ENCODE peak calls at places on chromosome 18, in ten cellular contexts. J is CD8-positive, alpha-beta T cell; R is OCI-LY7; O is stomach; H is MM.1S; U is PC-3; D is ascending aorta; X is ovary; T is colonic mucosa; W is IMR-90. Z is an unnamed sample.

GRCh38 chr18:58842978-58843661 is 21.6 kb upstream of the ZNF532 start:
- DNase-seq in T (no peak), R (no peak), D (no peak), W (no peak), J (no peak), H (no peak), U (no peak), O (no peak), X (peak), Z (no peak)

GRCh38 chr18:25099838-25100393 is 252.1 kb downstream of the ZNF521 start:
- DNase-seq in J (no peak), D (no peak), W (peak), X (peak), U (no peak), H (no peak), O (no peak), R (no peak), T (no peak), Z (no peak)

GRCh38 chr18:54647176-54647575 is 56.1 kb downstream of the DYNAP start:
- DNase-seq in U (peak), H (peak), T (peak), X (no peak), D (no peak), J (no peak), O (no peak), R (peak), W (peak), Z (no peak)

GRCh38 chr18:13448028-13448795 is 229.7 kb downstream of the LDLRAD4 start:
- DNase-seq in D (no peak), H (no peak), R (no peak), U (no peak), W (no peak), O (no peak), T (no peak), X (no peak), J (no peak), Z (no peak)

GRCh38 chr18:59272971-59273935 is at the start of gene RAX:
- DNase-seq in X (no peak), H (no peak), J (no peak), D (no peak), O (no peak), W (no peak), T (no peak), U (no peak), R (no peak), Z (peak)

GRCh38 chr18:51229328-51229727 is 31.8 kb upstream of the MEX3C start:
- DNase-seq in T (no peak), W (no peak), O (no peak), R (no peak), J (no peak), H (no peak), U (no peak), D (no peak), X (no peak), Z (no peak)

GRCh38 chr18:9787126-9787525 is 79.0 kb downstream of the RAB31 start:
- DNase-seq in X (no peak), H (no peak), T (no peak), U (peak), O (no peak), D (no peak), J (no peak), W (peak), R (no peak), Z (no peak)

GRCh38 chr18:5451130-5451529 is 92.7 kb downstream of the EPB41L3 start:
- DNase-seq in H (no peak), O (no peak), T (no peak), U (no peak), W (peak), X (no peak), D (no peak), R (no peak), J (no peak), Z (no peak)

GRCh38 chr18:34951625-34952379 is 89.4 kb upstream of the MAPRE2 start:
- DNase-seq in O (no peak), T (peak), R (no peak), J (no peak), D (no peak), W (no peak), U (no peak), H (no peak), X (no peak), Z (no peak)

GRCh38 chr18:59067873-59068272 is 71.8 kb upstream of the SEC11C start:
- DNase-seq in H (peak), R (peak), D (no peak), J (no peak), W (peak), X (no peak), O (peak), U (peak), T (peak), Z (no peak)

GRCh38 chr18:63850010-63850409 is 37.5 kb upstream of the SERPINB2 start:
- DNase-seq in W (peak), T (no peak), D (no peak), X (no peak), U (peak), J (no peak), H (peak), R (peak), O (no peak), Z (no peak)

GRCh38 chr18:3119401-3120323 is 100.1 kb downstream of the MYOM1 start:
- DNase-seq in U (peak), D (no peak), R (no peak), H (no peak), W (no peak), J (no peak), T (peak), O (no peak), X (no peak), Z (no peak)

GRCh38 chr18:63177822-63178525 is 141.6 kb downstream of the BCL2 start:
- DNase-seq in X (peak), O (no peak), W (no peak), D (no peak), U (no peak), H (no peak), R (no peak), J (no peak), T (peak), Z (peak)

GRCh38 chr18:41642756-41643155 is 312.3 kb upstream of the PIK3C3 start:
- DNase-seq in H (no peak), W (no peak), O (no peak), J (no peak), T (no peak), R (no peak), X (no peak), D (no peak), U (peak), Z (no peak)

GRCh38 chr18:63160172-63160995 is 159.2 kb downstream of the BCL2 start:
- DNase-seq in W (no peak), O (no peak), J (no peak), R (no peak), U (no peak), T (no peak), X (no peak), H (no peak), D (no peak), Z (peak)

GRCh38 chr18:21074336-21075323 is 37.0 kb downstream of the ROCK1 start:
- DNase-seq in O (no peak), U (peak), R (peak), T (no peak), D (no peak), X (no peak), W (no peak), H (no peak), J (no peak), Z (no peak)

GRCh38 chr18:7617738-7618422 is 50.8 kb downstream of the PTPRM start:
- DNase-seq in O (peak), T (peak), W (peak), U (no peak), X (peak), D (no peak), J (no peak), H (no peak), R (no peak), Z (no peak)

GRCh38 chr18:58611471-58612131 is 17.3 kb downstream of the ALPK2 start:
- DNase-seq in W (no peak), X (no peak), J (no peak), R (no peak), T (no peak), U (no peak), D (no peak), O (no peak), H (no peak), Z (no peak)

GRCh38 chr18:61992923-61993322 is 100.1 kb upstream of the RNF152 start:
- DNase-seq in O (no peak), J (no peak), R (no peak), D (no peak), H (peak), W (peak), X (no peak), U (peak), T (no peak), Z (no peak)

GRCh38 chr18:70422061-70422965 is 133.5 kb downstream of the SOCS6 start:
- DNase-seq in R (no peak), U (peak), J (no peak), O (peak), W (peak), H (no peak), X (no peak), T (peak), D (peak), Z (no peak)

GRCh38 chr18:76528477-76529432 is 33.7 kb upstream of the ZNF516 start:
- DNase-seq in W (peak), T (peak), O (peak), D (no peak), R (no peak), X (peak), J (no peak), H (no peak), U (no peak), Z (peak)

GRCh38 chr18:5488844-5489243 is 55.0 kb downstream of the EPB41L3 start:
- DNase-seq in T (no peak), X (peak), J (no peak), W (no peak), O (no peak), D (no peak), U (no peak), H (no peak), R (no peak), Z (no peak)

GRCh38 chr18:42929857-42930256 is 185.6 kb downstream of the RIT2 start:
- DNase-seq in J (no peak), R (no peak), O (no peak), H (no peak), U (no peak), D (no peak), W (no peak), X (no peak), T (no peak), Z (no peak)

GRCh38 chr18:79964330-79965118 is at the start of gene HSBP1L1:
- DNase-seq in H (peak), D (no peak), O (peak), U (peak), X (peak), R (peak), T (peak), J (peak), W (no peak), Z (peak)

GRCh38 chr18:7062236-7062635 is 55.4 kb downstream of the LAMA1 start:
- DNase-seq in J (no peak), W (no peak), T (no peak), X (no peak), R (no peak), D (no peak), O (no peak), U (no peak), H (no peak), Z (no peak)

GRCh38 chr18:60809937-60810336 is 437.4 kb upstream of the MC4R start:
- DNase-seq in D (no peak), H (no peak), U (no peak), X (no peak), R (no peak), J (no peak), O (no peak), T (no peak), W (no peak), Z (no peak)

GRCh38 chr18:59540819-59541218 is 156.4 kb downstream of the CCBE1 start:
- DNase-seq in D (no peak), H (no peak), R (no peak), U (no peak), W (peak), O (no peak), X (no peak), T (no peak), J (no peak), Z (no peak)

GRCh38 chr18:10374615-10375295 is 79.7 kb upstream of the APCDD1 start:
- DNase-seq in W (no peak), J (no peak), R (no peak), D (no peak), U (no peak), H (no peak), O (no peak), T (no peak), X (no peak), Z (no peak)

GRCh38 chr18:23626451-23627279 is 36.0 kb downstream of the ANKRD29 start:
- DNase-seq in W (peak), D (no peak), H (no peak), R (no peak), T (no peak), U (peak), J (no peak), O (no peak), X (no peak), Z (no peak)

GRCh38 chr18:80009661-80010550 is 21.5 kb upstream of the TXNL4A start:
- DNase-seq in U (peak), W (peak), R (no peak), X (peak), O (peak), J (no peak), H (no peak), T (no peak), D (peak), Z (no peak)

GRCh38 chr18:23071285-23071684 is 64.0 kb upstream of the CABLES1 start:
- DNase-seq in X (no peak), H (peak), R (peak), W (peak), D (peak), O (peak), J (peak), U (no peak), T (peak), Z (peak)

GRCh38 chr18:28149810-28150420 is 27.0 kb downstream of the CDH2 start:
- DNase-seq in H (no peak), X (no peak), R (no peak), U (no peak), D (no peak), O (no peak), W (no peak), T (no peak), J (no peak), Z (no peak)

GRCh38 chr18:12038661-12039417 is 54.8 kb upstream of the ANKRD62 start:
- DNase-seq in D (peak), W (peak), O (peak), R (peak), H (peak), X (peak), U (peak), T (peak), J (peak), Z (peak)

GRCh38 chr18:1968801-1969498 is 602.4 kb downstream of the METTL4 start:
- DNase-seq in T (no peak), R (no peak), H (no peak), X (no peak), W (no peak), U (no peak), O (no peak), D (no peak), J (no peak), Z (no peak)
- H3K4me3 ChIP-seq in T (no peak), R (no peak), H (no peak), X (no peak), W (no peak), U (no peak), O (no peak), D (no peak), J (no peak), Z (no peak)

GRCh38 chr18:56575819-56576663 is 62.4 kb downstream of the TXNL1 start:
- DNase-seq in H (peak), R (peak), D (no peak), O (no peak), T (no peak), J (no peak), X (no peak), W (peak), U (peak), Z (no peak)

GRCh38 chr18:56574827-56575226 is 63.6 kb downstream of the TXNL1 start:
- DNase-seq in D (no peak), H (no peak), U (no peak), O (peak), X (peak), J (no peak), W (peak), R (no peak), T (no peak), Z (no peak)

GRCh38 chr18:56576826-56577573 is 61.4 kb downstream of the TXNL1 start:
- DNase-seq in O (no peak), X (no peak), U (peak), J (no peak), T (no peak), W (peak), R (no peak), D (no peak), H (no peak), Z (no peak)
- H3K27ac ChIP-seq in O (no peak), X (no peak), U (no peak), J (no peak), T (no peak), W (no peak), R (no peak), D (no peak), H (no peak), Z (no peak)

GRCh38 chr18:74793746-74794145 is 196.1 kb downstream of the ZNF407 start:
- DNase-seq in X (no peak), W (no peak), T (no peak), O (no peak), U (no peak), D (no peak), H (no peak), J (no peak), R (no peak), Z (no peak)

GRCh38 chr18:74791501-74792188 is 194.0 kb downstream of the ZNF407 start:
- DNase-seq in X (no peak), U (no peak), D (no peak), W (no peak), T (no peak), H (no peak), O (no peak), R (no peak), J (no peak), Z (no peak)

GRCh38 chr18:74797577-74798151 is 200.0 kb downstream of the ZNF407 start:
- DNase-seq in D (no peak), T (no peak), U (no peak), R (no peak), O (no peak), X (no peak), J (no peak), W (no peak), H (no peak), Z (no peak)

GRCh38 chr18:74796928-74797576 is 199.4 kb downstream of the ZNF407 start:
- DNase-seq in W (peak), O (no peak), J (no peak), T (no peak), R (peak), D (no peak), U (peak), H (peak), X (no peak), Z (no peak)

DNA sequence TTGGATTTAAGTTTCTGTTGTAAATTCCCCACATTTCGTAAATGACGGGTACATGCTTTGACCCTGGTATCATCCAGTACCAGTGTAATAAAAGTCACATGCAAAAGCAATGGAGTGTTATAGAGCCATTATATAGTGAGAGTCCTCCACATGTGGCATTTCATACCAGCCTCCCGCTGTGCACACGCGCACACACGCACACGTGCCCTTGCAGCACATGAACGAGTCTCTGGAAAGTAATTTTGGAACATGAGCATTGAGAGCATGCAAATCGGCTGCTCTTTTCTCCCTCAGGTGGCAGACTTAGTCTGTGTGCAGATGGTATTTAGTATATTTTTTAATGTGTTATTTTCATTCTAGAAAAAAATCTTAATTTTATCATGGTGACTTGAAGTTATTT is 198.1 kb downstream of the ZNF407 start:
- DNase-seq in H (no peak), U (no peak), R (peak), X (no peak), J (no peak), D (no peak), W (no peak), O (no peak), T (no peak), Z (no peak)
- H3K4me3 ChIP-seq in H (no peak), U (no peak), R (no peak), X (no peak), J (no peak), D (no peak), W (no peak), O (no peak), T (no peak), Z (no peak)

GRCh38 chr18:47949197-47949596 is 18.7 kb upstream of the SMAD2 start:
- DNase-seq in U (no peak), W (no peak), H (no peak), J (no peak), T (no peak), R (no peak), X (no peak), D (no peak), O (no peak), Z (no peak)

DNA sequence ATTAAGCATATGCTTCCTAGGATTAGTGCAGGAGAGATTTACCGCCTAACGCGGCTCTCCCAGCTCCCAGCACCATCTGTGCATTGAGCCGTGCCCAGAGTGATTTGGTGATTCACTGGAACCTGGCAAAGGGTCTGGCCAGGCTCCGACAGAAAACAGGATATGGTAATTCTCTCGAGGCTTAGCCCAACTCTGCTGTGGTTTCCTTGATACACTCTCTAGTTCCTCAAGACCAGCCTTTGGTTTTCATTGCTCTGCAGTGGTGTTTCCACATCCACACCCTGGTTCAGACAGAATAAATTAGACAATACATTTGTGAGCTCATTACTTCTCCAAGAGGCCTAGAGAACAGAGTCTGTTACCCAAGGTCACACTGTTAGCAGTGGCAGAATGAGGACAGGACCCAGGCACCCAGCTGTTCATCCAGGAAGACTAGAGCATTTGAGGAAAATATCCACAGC is 23.0 kb upstream of the SMAD2 start:
- DNase-seq in O (no peak), H (peak), X (no peak), D (peak), T (peak), W (no peak), R (peak), U (peak), J (peak), Z (no peak)
- H3K27ac ChIP-seq in O (no peak), H (no peak), X (no peak), D (peak), T (no peak), W (no peak), R (no peak), U (no peak), J (no peak), Z (peak)

DNA sequence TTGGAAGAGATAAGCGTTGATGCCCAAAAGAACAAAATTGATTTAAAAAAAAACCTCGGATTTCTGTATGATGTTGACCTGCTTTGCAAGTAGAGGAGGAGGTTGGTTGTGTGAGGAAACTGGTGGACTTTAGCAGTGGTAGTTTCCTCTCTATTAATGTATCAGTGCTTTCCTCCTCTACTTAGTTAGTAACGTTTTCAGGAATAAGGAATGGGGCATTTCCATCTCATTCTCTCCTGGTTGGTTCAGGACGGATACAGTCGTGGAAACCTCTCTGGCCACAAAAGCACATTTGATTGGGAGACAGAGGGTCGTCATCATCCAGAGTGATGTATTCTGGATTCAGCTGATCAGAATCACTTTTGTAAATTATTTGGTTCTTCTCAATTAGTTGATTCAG is 1.5 kb downstream of the FHOD3 start:
- DNase-seq in H (no peak), X (no peak), O (no peak), J (no peak), R (no peak), T (no peak), U (no peak), D (no peak), W (no peak), Z (no peak)
- H3K4me3 ChIP-seq in H (no peak), X (no peak), O (no peak), J (no peak), R (no peak), T (no peak), U (peak), D (no peak), W (no peak), Z (no peak)